ENCODE peak calls at places on chromosomes 13 and 19, in nine cellular contexts. N is CD4-positive, alpha-beta memory T cell; C is breast epithelium; Z is CD4-positive, CD25-positive, alpha-beta regulatory T cell; L is astrocyte of the cerebellum; O is left ventricle myocardium inferior; S is astrocyte of the spinal cord; U is CD8-positive, alpha-beta memory T cell; A is HAP-1. F is an unnamed sample.

GRCh38 chr13:101305981-101306411 is 110.3 kb downstream of the NALCN start:
- DNase-seq in N (no peak), C (no peak), Z (no peak), L (no peak), O (no peak), S (no peak), U (no peak), A (no peak), F (no peak)

GRCh38 chr19:44212865-44213346 is 574 bp downstream of the ZNF227 start:
- DNase-seq in N (no peak), C (no peak), Z (no peak), L (no peak), O (no peak), S (peak; percentile 42), U (no peak), A (peak; percentile 17), F (no peak)

GRCh38 chr19:39805120-39805519 is 26.5 kb downstream of the LEUTX start:
- DNase-seq in N (no peak), C (no peak), Z (no peak), L (no peak), O (peak; percentile 35), S (no peak), U (no peak), A (no peak), F (no peak)

GRCh38 chr13:29507356-29507755 is 88.1 kb downstream of the SLC7A1 start:
- DNase-seq in N (no peak), C (no peak), Z (no peak), L (no peak), O (no peak), S (no peak), U (no peak), A (no peak), F (no peak)

GRCh38 chr13:45051315-45051714 is 62.0 kb downstream of the GPALPP1 start:
- DNase-seq in N (no peak), C (no peak), Z (no peak), L (no peak), O (no peak), S (no peak), U (no peak), A (no peak), F (no peak)

GRCh38 chr13:76017861-76018556 is 381.9 kb downstream of the LMO7 start:
- DNase-seq in N (no peak), C (no peak), Z (no peak), L (no peak), O (no peak), S (no peak), U (no peak), A (no peak), F (no peak)

GRCh38 chr19:12668937-12669271 is 2.3 kb downstream of the WDR83 start:
- DNase-seq in N (peak; percentile 60), C (peak; percentile 66), Z (peak; percentile 65), L (peak; percentile 5), O (peak; percentile 49), S (peak; percentile 39), U (peak; percentile 68), A (peak; percentile 51), F (no peak)

GRCh38 chr13:23433171-23434153 is at the start of gene SACS:
- DNase-seq in N (no peak), C (no peak), Z (no peak), L (peak; percentile 57), O (no peak), S (peak; percentile 65), U (no peak), A (peak; percentile 90), F (no peak)

GRCh38 chr19:57633832-57634131 is 814 bp downstream of the ZNF211 start:
- DNase-seq in N (no peak), C (no peak), Z (no peak), L (no peak), O (no peak), S (no peak), U (no peak), A (no peak), F (no peak)

GRCh38 chr19:48681127-48681470 is 8.3 kb upstream of the NTN5 start:
- DNase-seq in N (no peak), C (no peak), Z (no peak), L (peak; percentile 55), O (no peak), S (peak; percentile 56), U (no peak), A (no peak), F (no peak)

GRCh38 chr19:4343845-4344713 is 717 bp downstream of the MPND start:
- DNase-seq in N (no peak), C (no peak), Z (peak; percentile 29), L (no peak), O (no peak), S (no peak), U (no peak), A (peak; percentile 43), F (no peak)

GRCh38 chr13:85031771-85032170 is 767.4 kb downstream of the SLITRK6 start:
- DNase-seq in N (no peak), C (no peak), Z (no peak), L (no peak), O (no peak), S (no peak), U (no peak), A (no peak), F (no peak)

GRCh38 chr13:109778102-109778542 is 8.3 kb downstream of the IRS2 start:
- DNase-seq in N (no peak), C (no peak), Z (peak; percentile 53), L (no peak), O (no peak), S (peak; percentile 65), U (no peak), A (peak; percentile 41), F (no peak)

GRCh38 chr13:91054902-91055301 is 292.6 kb upstream of the MIR17HG start:
- DNase-seq in N (no peak), C (no peak), Z (no peak), L (no peak), O (no peak), S (no peak), U (no peak), A (no peak), F (no peak)

GRCh38 chr13:42002066-42002465 is 41.2 kb upstream of the VWA8 start:
- DNase-seq in N (no peak), C (no peak), Z (no peak), L (no peak), O (no peak), S (no peak), U (no peak), A (no peak), F (no peak)

DNA sequence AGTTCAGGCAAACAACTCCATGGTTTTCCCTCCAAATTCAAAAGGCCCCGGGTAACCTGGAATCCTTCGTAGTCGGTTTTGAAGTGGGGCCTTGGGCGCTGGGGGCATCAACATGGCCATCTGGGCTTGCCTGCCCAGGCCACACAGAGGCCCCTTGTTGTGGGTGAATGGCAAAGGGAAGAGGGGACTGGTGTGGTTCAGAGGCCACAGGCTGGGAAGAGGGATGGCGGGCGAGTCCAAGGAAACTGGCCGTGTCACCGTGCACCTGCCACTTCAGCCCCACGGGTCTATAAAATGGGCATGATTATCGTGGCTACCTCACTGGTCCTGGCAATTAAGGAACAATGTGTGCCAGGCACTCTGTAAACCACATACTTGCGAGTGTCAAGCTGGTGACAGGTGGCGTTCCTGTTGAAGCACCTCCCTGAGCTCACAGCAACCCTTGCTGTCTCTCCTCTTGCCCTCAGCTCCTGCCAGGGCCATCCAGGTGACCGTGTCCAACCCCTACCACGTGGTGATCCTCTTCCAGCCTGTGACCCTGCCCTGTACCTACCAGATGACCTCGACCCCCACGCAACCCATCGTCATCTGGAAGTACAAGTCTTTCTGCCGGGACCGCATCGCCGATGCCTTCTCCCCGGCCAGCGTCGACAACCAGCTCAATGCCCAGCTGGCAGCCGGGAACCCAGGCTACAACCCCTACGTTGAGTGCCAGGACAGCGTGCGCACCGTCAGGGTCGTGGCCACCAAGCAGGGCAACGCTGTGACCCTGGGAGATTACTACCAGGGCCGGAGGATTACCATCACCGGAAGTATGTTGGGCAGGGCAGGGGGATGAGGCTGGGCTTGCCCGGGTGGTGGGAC is 1.3 kb downstream of the LSR start:
- DNase-seq in N (no peak), C (no peak), Z (no peak), L (no peak), O (no peak), S (no peak), U (no peak), A (no peak), F (no peak)
- H3K4me3 ChIP-seq in N (no peak overlapping the region), C (no peak overlapping the region), Z (peak overlapping the region; percentile 74), L (no peak overlapping the region), O (peak overlapping the region; percentile 67), S (no peak overlapping the region), U (peak overlapping the region; percentile 76), A (peak overlapping the region; percentile 98), F (peak overlapping the region; percentile 82)

GRCh38 chr19:46955114-46955812 is 64.4 kb upstream of the NPAS1 start:
- DNase-seq in N (peak; percentile 70), C (no peak), Z (peak; percentile 85), L (no peak), O (no peak), S (no peak), U (peak; percentile 44), A (no peak), F (peak; percentile 31)
- H3K4me3 ChIP-seq in N (peak overlapping the region; percentile 62), C (no peak overlapping the region), Z (peak overlapping the region; percentile 95), L (no peak overlapping the region), O (no peak overlapping the region), S (no peak overlapping the region), U (peak overlapping the region; percentile 52), A (no peak overlapping the region), F (no peak overlapping the region)

DNA sequence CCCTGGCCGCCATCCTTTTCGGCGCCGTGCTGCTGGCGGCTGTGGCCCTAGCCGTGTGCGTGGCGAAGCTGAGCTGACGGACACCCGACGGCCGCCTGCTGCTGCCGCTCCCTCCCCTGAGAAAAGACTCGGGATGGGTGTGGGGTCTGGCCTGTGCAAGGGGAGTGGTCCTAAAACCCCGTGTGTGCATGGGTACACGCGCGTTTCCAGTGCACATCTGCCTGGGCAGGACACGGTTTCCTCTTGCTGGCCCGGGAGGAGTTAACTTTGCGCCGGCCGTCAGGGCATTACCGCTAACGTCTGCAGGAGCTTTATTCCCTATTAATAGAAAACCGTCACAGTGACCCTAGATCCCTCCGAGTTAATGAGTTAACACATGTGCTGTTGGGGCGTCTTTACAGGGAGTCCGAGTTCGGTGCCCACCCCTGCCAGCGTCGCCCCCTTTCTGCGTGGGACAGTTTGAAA is 1.3 kb downstream of the RGS9BP start:
- DNase-seq in N (no peak), C (no peak), Z (no peak), L (no peak), O (no peak), S (no peak), U (no peak), A (peak; percentile 29), F (no peak)
- H3K4me3 ChIP-seq in N (no peak overlapping the region), C (no peak overlapping the region), Z (no peak overlapping the region), L (no peak overlapping the region), O (peak overlapping the region; percentile 94), S (no peak overlapping the region), U (no peak overlapping the region), A (peak overlapping the region; percentile 87), F (no peak overlapping the region)

DNA sequence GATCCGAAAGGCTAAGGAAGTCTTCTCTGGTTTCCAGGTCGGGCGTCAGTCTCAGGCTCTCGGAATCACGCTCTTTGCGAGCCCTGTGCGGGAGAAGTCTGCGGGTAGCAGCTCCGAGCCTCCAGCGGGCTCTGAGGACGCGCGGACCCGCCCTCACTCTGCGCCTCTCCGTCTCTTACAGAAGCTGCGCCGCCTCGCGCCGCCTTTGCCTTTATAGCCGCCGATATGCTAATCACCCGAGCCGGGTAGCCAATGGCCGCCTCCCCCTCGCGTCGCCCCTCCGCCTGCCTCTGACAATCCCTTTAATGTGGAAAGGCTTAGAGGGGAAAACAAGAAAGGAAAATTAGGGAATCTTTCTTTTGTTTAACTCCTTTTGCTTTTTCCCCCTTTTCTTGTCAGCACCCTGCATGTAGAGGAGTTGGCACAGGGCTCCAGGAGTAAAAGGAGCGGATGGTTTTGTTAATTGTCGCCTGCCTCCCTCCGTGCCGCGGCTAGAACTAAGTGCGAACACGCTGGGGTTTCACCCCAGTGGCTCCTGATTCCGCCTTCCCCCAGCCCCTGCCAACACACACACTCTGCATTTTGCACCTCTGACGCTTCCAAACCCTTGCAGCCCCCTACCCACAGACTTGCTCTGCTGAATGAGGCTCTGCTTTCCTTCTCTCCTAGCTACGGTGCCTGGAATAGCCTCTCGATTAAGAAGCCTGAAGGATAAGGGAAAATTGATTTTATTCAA is at the start of gene PCDH8:
- DNase-seq in N (no peak), C (no peak), Z (no peak), L (no peak), O (no peak), S (no peak), U (no peak), A (peak; percentile 71), F (no peak)
- H3K4me3 ChIP-seq in N (no peak within 1 kb of the TSS), C (no peak within 1 kb of the TSS), Z (no peak within 1 kb of the TSS), L (no peak within 1 kb of the TSS), O (no peak within 1 kb of the TSS), S (no peak within 1 kb of the TSS), U (no peak within 1 kb of the TSS), A (no peak within 1 kb of the TSS), F (no peak within 1 kb of the TSS)

F was measured in OCI-LY7.